ENCODE peak calls at places on chromosomes 6 and 20, in five cellular contexts. I, K, E, C and Q are unnamed samples.

GRCh38 chr6:46756469-46757205 is 9.9 kb downstream of the ANKRD66 start:
- DNase-seq in E (peak; percentile 31), K (no peak), C (no peak), I (no peak), Q (no peak)

GRCh38 chr20:23230766-23231385 is 119.7 kb upstream of the NXT1 start:
- DNase-seq in C (no peak), E (no peak), I (no peak), K (no peak), Q (no peak)

GRCh38 chr20:25197173-25197869 is 1.8 kb downstream of the ENTPD6 start:
- DNase-seq in C (no peak), E (no peak), I (no peak), K (peak; percentile 39), Q (no peak)

GRCh38 chr20:34037121-34037520 is 43.4 kb downstream of the RALY start:
- DNase-seq in I (peak; percentile 45), K (peak; percentile 43), E (no peak), C (no peak), Q (peak; percentile 56)

GRCh38 chr6:42988486-42989020 is 4.2 kb downstream of the PPP2R5D start:
- DNase-seq in C (no peak), E (peak; percentile 63), K (no peak), I (no peak), Q (no peak)

GRCh38 chr6:113149511-113149910 is 707.6 kb upstream of the MARCKS start:
- DNase-seq in K (no peak), C (no peak), I (no peak), E (peak; percentile 36), Q (no peak)

GRCh38 chr6:11711994-11712698 is 66.5 kb downstream of the ADTRP start:
- DNase-seq in E (no peak), K (no peak), C (no peak), I (no peak), Q (no peak)

GRCh38 chr20:46505501-46505900 is 7.9 kb downstream of the ZNF334 start:
- DNase-seq in K (no peak), I (no peak), C (no peak), E (no peak), Q (no peak)